ENCODE peak calls at places on chromosomes 5 and 9, in eight cellular contexts. One of them, this sample, is unnamed.

GRCh38 chr9:134644715-134645606 is 3.4 kb downstream of the COL5A1 start:
- DNase-seq in HFF-Myc: peak; percentile 99
- DNase-seq in right lobe of liver: no peak
- DNase-seq in testis: peak; percentile 69
- DNase-seq in MCF 10A: peak; percentile 97
- DNase-seq in astrocyte: peak; percentile 98
- DNase-seq in CD4-positive, alpha-beta T cell: no peak
- DNase-seq in chondrocyte: no peak
- DNase-seq in this sample: peak; percentile 79

GRCh38 chr5:126044931-126045565 is 378.2 kb upstream of the GRAMD2B start:
- DNase-seq in right lobe of liver: no peak
- DNase-seq in astrocyte: no peak
- DNase-seq in testis: no peak
- DNase-seq in HFF-Myc: no peak
- DNase-seq in CD4-positive, alpha-beta T cell: no peak
- DNase-seq in chondrocyte: no peak
- DNase-seq in MCF 10A: no peak
- DNase-seq in this sample: no peak

GRCh38 chr5:1514027-1514818 is 9.5 kb downstream of the LPCAT1 start:
- DNase-seq in HFF-Myc: no peak
- DNase-seq in CD4-positive, alpha-beta T cell: no peak
- DNase-seq in astrocyte: no peak
- DNase-seq in MCF 10A: no peak
- DNase-seq in testis: peak; percentile 9
- DNase-seq in chondrocyte: peak; percentile 78
- DNase-seq in right lobe of liver: peak; percentile 45
- DNase-seq in this sample: peak; percentile 19

GRCh38 chr9:108972626-108973209 is 38.5 kb downstream of the ABITRAM start:
- DNase-seq in HFF-Myc: peak; percentile 6
- DNase-seq in MCF 10A: no peak
- DNase-seq in chondrocyte: no peak
- DNase-seq in right lobe of liver: no peak
- DNase-seq in CD4-positive, alpha-beta T cell: no peak
- DNase-seq in testis: no peak
- DNase-seq in astrocyte: peak; percentile 21
- DNase-seq in this sample: no peak

GRCh38 chr5:66498791-66499207 is 97.4 kb upstream of the MAST4 start:
- DNase-seq in right lobe of liver: no peak
- DNase-seq in CD4-positive, alpha-beta T cell: no peak
- DNase-seq in testis: no peak
- DNase-seq in HFF-Myc: peak; percentile 3
- DNase-seq in chondrocyte: no peak
- DNase-seq in MCF 10A: peak; percentile 41
- DNase-seq in astrocyte: peak; percentile 22
- DNase-seq in this sample: no peak

GRCh38 chr5:132289097-132289496 is 5.1 kb upstream of the SLC22A4 start:
- DNase-seq in testis: no peak
- DNase-seq in CD4-positive, alpha-beta T cell: no peak
- DNase-seq in MCF 10A: no peak
- DNase-seq in right lobe of liver: no peak
- DNase-seq in chondrocyte: no peak
- DNase-seq in astrocyte: no peak
- DNase-seq in HFF-Myc: no peak
- DNase-seq in this sample: no peak

GRCh38 chr5:149037819-149038218 is 25.0 kb downstream of the SH3TC2 start:
- DNase-seq in CD4-positive, alpha-beta T cell: no peak
- DNase-seq in HFF-Myc: no peak
- DNase-seq in chondrocyte: no peak
- DNase-seq in right lobe of liver: no peak
- DNase-seq in astrocyte: no peak
- DNase-seq in MCF 10A: no peak
- DNase-seq in testis: no peak
- DNase-seq in this sample: no peak

GRCh38 chr5:32710859-32711692 is at the start of gene NPR3:
- DNase-seq in MCF 10A: peak; percentile 38
- DNase-seq in right lobe of liver: no peak
- DNase-seq in astrocyte: no peak
- DNase-seq in HFF-Myc: no peak
- DNase-seq in testis: peak; percentile 30
- DNase-seq in chondrocyte: no peak
- DNase-seq in CD4-positive, alpha-beta T cell: no peak
- DNase-seq in this sample: no peak

GRCh38 chr9:14768561-14769234 is 46.2 kb upstream of the CER1 start:
- DNase-seq in MCF 10A: peak; percentile 61
- DNase-seq in HFF-Myc: peak; percentile 25
- DNase-seq in astrocyte: peak; percentile 13
- DNase-seq in testis: peak; percentile 21
- DNase-seq in CD4-positive, alpha-beta T cell: no peak
- DNase-seq in right lobe of liver: no peak
- DNase-seq in chondrocyte: no peak
- DNase-seq in this sample: no peak

GRCh38 chr9:38117646-38118045 is 48.6 kb upstream of the SHB start:
- DNase-seq in CD4-positive, alpha-beta T cell: no peak
- DNase-seq in right lobe of liver: no peak
- DNase-seq in chondrocyte: no peak
- DNase-seq in testis: no peak
- DNase-seq in HFF-Myc: peak; percentile 29
- DNase-seq in MCF 10A: no peak
- DNase-seq in astrocyte: no peak
- DNase-seq in this sample: no peak

GRCh38 chr9:134294228-134295071 is 31.8 kb upstream of the RXRA start:
- DNase-seq in right lobe of liver: peak; percentile 60
- DNase-seq in astrocyte: no peak
- DNase-seq in MCF 10A: no peak
- DNase-seq in CD4-positive, alpha-beta T cell: no peak
- DNase-seq in testis: peak; percentile 30
- DNase-seq in HFF-Myc: no peak
- DNase-seq in chondrocyte: peak; percentile 77
- DNase-seq in this sample: no peak

GRCh38 chr5:121885630-121886029 is 33.9 kb downstream of the FTMT start:
- DNase-seq in right lobe of liver: no peak
- DNase-seq in CD4-positive, alpha-beta T cell: no peak
- DNase-seq in chondrocyte: no peak
- DNase-seq in testis: no peak
- DNase-seq in HFF-Myc: no peak
- DNase-seq in astrocyte: no peak
- DNase-seq in MCF 10A: no peak
- DNase-seq in this sample: no peak

GRCh38 chr5:121887727-121888126 is 36.0 kb downstream of the FTMT start:
- DNase-seq in chondrocyte: no peak
- DNase-seq in right lobe of liver: no peak
- DNase-seq in HFF-Myc: no peak
- DNase-seq in MCF 10A: no peak
- DNase-seq in CD4-positive, alpha-beta T cell: no peak
- DNase-seq in testis: no peak
- DNase-seq in astrocyte: no peak
- DNase-seq in this sample: no peak

DNA sequence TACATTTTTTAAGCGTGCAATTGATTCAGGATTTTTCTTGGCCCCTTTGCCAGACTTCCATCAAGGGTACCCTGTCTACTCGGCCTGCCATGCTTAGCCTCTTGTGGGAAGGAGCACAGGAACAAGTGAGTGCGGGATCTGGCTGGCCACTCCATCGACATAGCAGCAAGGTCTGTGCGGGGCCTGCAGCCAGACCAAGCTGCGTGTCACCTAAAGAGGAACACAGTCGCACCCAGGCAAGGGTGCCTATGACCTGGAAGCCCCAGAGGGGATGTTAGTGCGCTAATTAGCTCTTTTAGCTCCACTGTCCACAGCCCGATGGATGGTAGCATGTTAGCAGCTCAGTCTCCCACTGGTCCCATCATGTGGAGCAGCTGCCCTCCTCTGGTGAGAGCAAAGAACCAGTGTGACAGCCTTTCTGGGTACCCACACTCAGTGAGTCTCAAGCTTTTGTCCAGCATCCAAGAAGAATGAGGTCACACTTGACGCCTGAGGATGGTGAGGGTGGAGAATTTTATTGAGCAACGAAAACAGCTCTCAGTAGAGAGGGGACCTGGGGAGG is 38.7 kb downstream of the FTMT start:
- DNase-seq in astrocyte: no peak
- DNase-seq in chondrocyte: no peak
- DNase-seq in MCF 10A: no peak
- DNase-seq in HFF-Myc: no peak
- DNase-seq in right lobe of liver: peak; percentile 22
- DNase-seq in testis: no peak
- DNase-seq in CD4-positive, alpha-beta T cell: no peak
- DNase-seq in this sample: no peak
- TF ChIP-seq CTCF in astrocyte: no peak
- TF ChIP-seq CTCF in chondrocyte: no peak
- TF ChIP-seq CTCF in MCF 10A: no peak
- TF ChIP-seq CTCF in HFF-Myc: no peak
- TF ChIP-seq CTCF in right lobe of liver: no peak
- TF ChIP-seq CTCF in testis: no peak
- TF ChIP-seq CTCF in CD4-positive, alpha-beta T cell: no peak
- TF ChIP-seq CTCF in this sample: no peak

GRCh38 chr5:109691248-109691574 is 1.5 kb downstream of the MAN2A1 start:
- DNase-seq in astrocyte: no peak
- DNase-seq in testis: no peak
- DNase-seq in right lobe of liver: no peak
- DNase-seq in chondrocyte: no peak
- DNase-seq in MCF 10A: no peak
- DNase-seq in HFF-Myc: no peak
- DNase-seq in CD4-positive, alpha-beta T cell: no peak
- DNase-seq in this sample: no peak
- TF ChIP-seq CTCF in astrocyte: no peak
- TF ChIP-seq CTCF in testis: no peak
- TF ChIP-seq CTCF in right lobe of liver: no peak
- TF ChIP-seq CTCF in chondrocyte: peak; percentile 64
- TF ChIP-seq CTCF in MCF 10A: peak; percentile 3
- TF ChIP-seq CTCF in HFF-Myc: no peak
- TF ChIP-seq CTCF in CD4-positive, alpha-beta T cell: peak; percentile 30
- TF ChIP-seq CTCF in this sample: no peak

DNA sequence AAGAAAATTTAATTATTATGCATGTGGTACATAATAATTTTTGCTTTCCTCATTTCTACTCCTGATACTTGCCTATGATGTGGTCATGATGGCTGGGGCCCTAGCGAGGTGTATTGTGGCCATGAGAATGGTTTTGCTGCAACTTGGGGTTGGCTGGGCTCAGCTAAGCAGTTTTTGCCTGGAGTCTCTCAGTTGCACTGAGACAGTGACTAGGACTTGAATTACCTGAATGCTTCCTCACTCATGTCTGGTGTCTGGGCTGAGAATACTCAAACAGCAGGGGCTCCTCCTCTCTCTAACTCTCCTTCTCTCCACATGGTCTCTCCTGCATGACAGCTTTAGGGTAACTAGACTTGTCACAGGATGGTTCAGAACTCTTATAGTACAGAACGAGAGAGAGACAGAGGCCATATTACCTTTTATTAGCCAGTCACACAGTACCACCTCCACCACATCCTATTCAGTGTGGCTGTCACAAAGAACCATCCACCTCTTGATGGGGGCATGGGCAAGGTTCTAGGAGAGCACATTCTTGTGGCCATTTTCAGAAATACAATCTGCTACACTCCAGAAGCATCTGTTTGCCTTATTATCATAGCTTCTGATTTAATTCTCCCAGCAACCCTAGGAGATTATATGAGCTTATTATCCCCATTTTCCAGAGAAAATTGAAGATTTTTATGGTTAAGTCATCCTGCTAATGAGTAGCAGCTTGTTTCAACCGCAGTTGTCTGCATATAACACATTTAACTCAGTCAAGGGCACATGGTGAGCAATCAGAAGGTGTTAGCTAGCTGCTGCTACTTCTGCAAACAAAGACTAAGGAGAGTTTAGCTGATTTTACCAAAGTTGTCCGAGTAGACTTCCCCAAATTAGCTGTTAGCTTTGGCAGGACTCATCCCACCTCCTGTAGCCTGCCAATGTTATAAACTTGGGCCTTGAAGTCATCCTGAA is 245.1 kb downstream of the DOCK8 start:
- DNase-seq in testis: no peak
- DNase-seq in chondrocyte: no peak
- DNase-seq in MCF 10A: no peak
- DNase-seq in HFF-Myc: no peak
- DNase-seq in right lobe of liver: no peak
- DNase-seq in CD4-positive, alpha-beta T cell: no peak
- DNase-seq in astrocyte: no peak
- DNase-seq in this sample: no peak
- TF ChIP-seq CTCF in testis: no peak
- TF ChIP-seq CTCF in chondrocyte: no peak
- TF ChIP-seq CTCF in MCF 10A: no peak
- TF ChIP-seq CTCF in HFF-Myc: no peak
- TF ChIP-seq CTCF in right lobe of liver: no peak
- TF ChIP-seq CTCF in CD4-positive, alpha-beta T cell: no peak
- TF ChIP-seq CTCF in astrocyte: no peak
- TF ChIP-seq CTCF in this sample: no peak

GRCh38 chr5:82644229-82644628 is 366.1 kb upstream of the RPS23 start:
- DNase-seq in testis: no peak
- DNase-seq in HFF-Myc: no peak
- DNase-seq in chondrocyte: no peak
- DNase-seq in MCF 10A: no peak
- DNase-seq in CD4-positive, alpha-beta T cell: no peak
- DNase-seq in astrocyte: no peak
- DNase-seq in right lobe of liver: no peak
- DNase-seq in this sample: no peak

GRCh38 chr5:82642313-82642712 is 364.2 kb upstream of the RPS23 start:
- DNase-seq in CD4-positive, alpha-beta T cell: no peak
- DNase-seq in chondrocyte: no peak
- DNase-seq in MCF 10A: no peak
- DNase-seq in HFF-Myc: no peak
- DNase-seq in testis: no peak
- DNase-seq in astrocyte: no peak
- DNase-seq in right lobe of liver: no peak
- DNase-seq in this sample: no peak

GRCh38 chr5:82640901-82641300 is 362.7 kb upstream of the RPS23 start:
- DNase-seq in MCF 10A: peak; percentile 9
- DNase-seq in testis: no peak
- DNase-seq in right lobe of liver: no peak
- DNase-seq in chondrocyte: no peak
- DNase-seq in HFF-Myc: no peak
- DNase-seq in CD4-positive, alpha-beta T cell: no peak
- DNase-seq in astrocyte: no peak
- DNase-seq in this sample: no peak

GRCh38 chr5:82639393-82640144 is 361.4 kb upstream of the RPS23 start:
- DNase-seq in astrocyte: peak; percentile 36
- DNase-seq in CD4-positive, alpha-beta T cell: no peak
- DNase-seq in chondrocyte: no peak
- DNase-seq in testis: no peak
- DNase-seq in HFF-Myc: peak; percentile 5
- DNase-seq in right lobe of liver: no peak
- DNase-seq in MCF 10A: no peak
- DNase-seq in this sample: no peak

DNA sequence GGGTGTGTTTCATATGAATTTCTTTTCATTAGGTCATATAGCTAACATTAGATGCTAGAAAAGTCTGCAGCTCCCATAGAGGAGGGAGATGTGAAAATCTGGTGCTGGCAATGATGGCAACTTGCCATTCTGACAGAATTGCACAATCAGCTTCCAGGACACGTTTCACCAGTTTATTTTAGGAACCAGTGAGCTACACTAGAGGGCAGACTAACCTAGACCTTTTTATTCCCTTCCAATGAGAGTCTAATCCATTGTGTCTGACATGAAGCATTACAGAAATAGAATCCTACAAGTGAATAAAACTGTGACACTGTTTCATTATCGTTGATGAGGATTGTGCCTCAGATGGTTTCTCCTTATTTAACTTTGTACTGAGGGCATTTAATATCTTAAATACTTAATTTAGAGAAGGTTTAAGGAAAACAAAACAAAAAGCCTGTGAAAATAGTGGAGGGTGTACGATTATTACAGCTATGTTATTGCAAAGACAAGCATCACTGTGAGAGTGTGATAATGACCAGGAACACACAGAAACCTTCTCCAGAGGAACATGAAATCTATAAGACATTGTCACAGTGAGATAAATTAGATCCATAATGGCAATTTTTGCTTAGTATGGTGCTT is 363.3 kb upstream of the RPS23 start:
- DNase-seq in CD4-positive, alpha-beta T cell: no peak
- DNase-seq in HFF-Myc: peak; percentile 85
- DNase-seq in right lobe of liver: no peak
- DNase-seq in testis: peak; percentile 75
- DNase-seq in chondrocyte: no peak
- DNase-seq in astrocyte: peak; percentile 77
- DNase-seq in MCF 10A: peak; percentile 94
- DNase-seq in this sample: peak; percentile 54
- TF ChIP-seq CTCF in CD4-positive, alpha-beta T cell: peak; percentile 48
- TF ChIP-seq CTCF in HFF-Myc: peak; percentile 66
- TF ChIP-seq CTCF in right lobe of liver: peak; percentile 73
- TF ChIP-seq CTCF in testis: peak; percentile 71
- TF ChIP-seq CTCF in chondrocyte: peak; percentile 92
- TF ChIP-seq CTCF in astrocyte: peak; percentile 86
- TF ChIP-seq CTCF in MCF 10A: peak; percentile 66
- TF ChIP-seq CTCF in this sample: peak; percentile 30